ENCODE peak calls at places on chromosomes 16 and 17, in ten cellular contexts. One of them, this sample, is unnamed.
A peak's percentile ranks its signal among the peaks of the same experiment; 100 is the strongest.

GRCh38 chr17:63434951-63435571 is 11.0 kb downstream of the CYB561 start:
- DNase-seq in dorsolateral prefrontal cortex: peak; percentile 85
- DNase-seq in hepatocyte: no peak
- DNase-seq in BJ: no peak
- DNase-seq in pulmonary artery endothelial cell: no peak
- DNase-seq in neuronal stem cell: no peak
- DNase-seq in activated effector memory CD4-positive, alpha-beta T cell treated with Interleukin-2 at 50 U/mL for 16 hours: peak; percentile 44
- DNase-seq in NCI-H2081: no peak
- DNase-seq in stimulated activated CD8-positive, alpha-beta memory T cell treated with anti-CD3 and anti-CD28 coated beads, Interleukin-4, amount 100 ng/mL, for 48 hours: no peak
- DNase-seq in GM20000: no peak
- DNase-seq in this sample: peak; percentile 36

GRCh38 chr17:81476097-81476496 is 36.5 kb downstream of the ACTG1 start:
- DNase-seq in hepatocyte: no peak
- DNase-seq in stimulated activated CD8-positive, alpha-beta memory T cell treated with anti-CD3 and anti-CD28 coated beads, Interleukin-4, amount 100 ng/mL, for 48 hours: no peak
- DNase-seq in neuronal stem cell: no peak
- DNase-seq in dorsolateral prefrontal cortex: no peak
- DNase-seq in BJ: no peak
- DNase-seq in NCI-H2081: no peak
- DNase-seq in activated effector memory CD4-positive, alpha-beta T cell treated with Interleukin-2 at 50 U/mL for 16 hours: no peak
- DNase-seq in GM20000: no peak
- DNase-seq in pulmonary artery endothelial cell: no peak
- DNase-seq in this sample: no peak

GRCh38 chr17:41512789-41513547 is 5.7 kb downstream of the KRT15 start:
- DNase-seq in stimulated activated CD8-positive, alpha-beta memory T cell treated with anti-CD3 and anti-CD28 coated beads, Interleukin-4, amount 100 ng/mL, for 48 hours: no peak
- DNase-seq in hepatocyte: no peak
- DNase-seq in GM20000: no peak
- DNase-seq in NCI-H2081: peak; percentile 84
- DNase-seq in dorsolateral prefrontal cortex: no peak
- DNase-seq in pulmonary artery endothelial cell: no peak
- DNase-seq in neuronal stem cell: no peak
- DNase-seq in activated effector memory CD4-positive, alpha-beta T cell treated with Interleukin-2 at 50 U/mL for 16 hours: no peak
- DNase-seq in BJ: no peak
- DNase-seq in this sample: no peak

GRCh38 chr17:3891626-3892094 is 1.2 kb downstream of the CAMKK1 start:
- DNase-seq in NCI-H2081: no peak
- DNase-seq in BJ: no peak
- DNase-seq in activated effector memory CD4-positive, alpha-beta T cell treated with Interleukin-2 at 50 U/mL for 16 hours: no peak
- DNase-seq in hepatocyte: no peak
- DNase-seq in dorsolateral prefrontal cortex: no peak
- DNase-seq in pulmonary artery endothelial cell: no peak
- DNase-seq in stimulated activated CD8-positive, alpha-beta memory T cell treated with anti-CD3 and anti-CD28 coated beads, Interleukin-4, amount 100 ng/mL, for 48 hours: no peak
- DNase-seq in GM20000: no peak
- DNase-seq in neuronal stem cell: no peak
- DNase-seq in this sample: no peak

GRCh38 chr17:2703181-2703580 is 8.4 kb downstream of the CLUH start:
- DNase-seq in GM20000: peak; percentile 14
- DNase-seq in stimulated activated CD8-positive, alpha-beta memory T cell treated with anti-CD3 and anti-CD28 coated beads, Interleukin-4, amount 100 ng/mL, for 48 hours: no peak
- DNase-seq in pulmonary artery endothelial cell: no peak
- DNase-seq in hepatocyte: no peak
- DNase-seq in activated effector memory CD4-positive, alpha-beta T cell treated with Interleukin-2 at 50 U/mL for 16 hours: no peak
- DNase-seq in neuronal stem cell: no peak
- DNase-seq in NCI-H2081: no peak
- DNase-seq in BJ: no peak
- DNase-seq in dorsolateral prefrontal cortex: no peak
- DNase-seq in this sample: no peak

GRCh38 chr16:84141143-84141670 is 3.8 kb downstream of the HSDL1 start:
- DNase-seq in dorsolateral prefrontal cortex: no peak
- DNase-seq in activated effector memory CD4-positive, alpha-beta T cell treated with Interleukin-2 at 50 U/mL for 16 hours: no peak
- DNase-seq in hepatocyte: no peak
- DNase-seq in GM20000: no peak
- DNase-seq in pulmonary artery endothelial cell: no peak
- DNase-seq in stimulated activated CD8-positive, alpha-beta memory T cell treated with anti-CD3 and anti-CD28 coated beads, Interleukin-4, amount 100 ng/mL, for 48 hours: no peak
- DNase-seq in neuronal stem cell: no peak
- DNase-seq in BJ: no peak
- DNase-seq in NCI-H2081: no peak
- DNase-seq in this sample: no peak

GRCh38 chr17:41618341-41619161 is 5.8 kb downstream of the KRT17 start:
- DNase-seq in BJ: no peak
- DNase-seq in stimulated activated CD8-positive, alpha-beta memory T cell treated with anti-CD3 and anti-CD28 coated beads, Interleukin-4, amount 100 ng/mL, for 48 hours: no peak
- DNase-seq in neuronal stem cell: no peak
- DNase-seq in hepatocyte: no peak
- DNase-seq in GM20000: no peak
- DNase-seq in dorsolateral prefrontal cortex: no peak
- DNase-seq in NCI-H2081: no peak
- DNase-seq in activated effector memory CD4-positive, alpha-beta T cell treated with Interleukin-2 at 50 U/mL for 16 hours: no peak
- DNase-seq in pulmonary artery endothelial cell: no peak
- DNase-seq in this sample: no peak

GRCh38 chr17:45782889-45783592 is 1.1 kb upstream of the CRHR1 start:
- DNase-seq in dorsolateral prefrontal cortex: no peak
- DNase-seq in activated effector memory CD4-positive, alpha-beta T cell treated with Interleukin-2 at 50 U/mL for 16 hours: peak; percentile 1
- DNase-seq in neuronal stem cell: peak; percentile 62
- DNase-seq in BJ: no peak
- DNase-seq in GM20000: peak; percentile 50
- DNase-seq in NCI-H2081: peak; percentile 23
- DNase-seq in pulmonary artery endothelial cell: no peak
- DNase-seq in stimulated activated CD8-positive, alpha-beta memory T cell treated with anti-CD3 and anti-CD28 coated beads, Interleukin-4, amount 100 ng/mL, for 48 hours: peak; percentile 78
- DNase-seq in hepatocyte: peak; percentile 57
- DNase-seq in this sample: no peak

GRCh38 chr17:7107012-7107754 is 7.4 kb downstream of the ASGR2 start:
- DNase-seq in hepatocyte: no peak
- DNase-seq in NCI-H2081: no peak
- DNase-seq in dorsolateral prefrontal cortex: no peak
- DNase-seq in GM20000: no peak
- DNase-seq in pulmonary artery endothelial cell: no peak
- DNase-seq in stimulated activated CD8-positive, alpha-beta memory T cell treated with anti-CD3 and anti-CD28 coated beads, Interleukin-4, amount 100 ng/mL, for 48 hours: no peak
- DNase-seq in BJ: no peak
- DNase-seq in activated effector memory CD4-positive, alpha-beta T cell treated with Interleukin-2 at 50 U/mL for 16 hours: no peak
- DNase-seq in neuronal stem cell: no peak
- DNase-seq in this sample: no peak

GRCh38 chr16:83494459-83494858 is 313.3 kb upstream of the HSBP1 start:
- DNase-seq in NCI-H2081: no peak
- DNase-seq in GM20000: no peak
- DNase-seq in hepatocyte: no peak
- DNase-seq in BJ: no peak
- DNase-seq in neuronal stem cell: no peak
- DNase-seq in stimulated activated CD8-positive, alpha-beta memory T cell treated with anti-CD3 and anti-CD28 coated beads, Interleukin-4, amount 100 ng/mL, for 48 hours: no peak
- DNase-seq in activated effector memory CD4-positive, alpha-beta T cell treated with Interleukin-2 at 50 U/mL for 16 hours: no peak
- DNase-seq in pulmonary artery endothelial cell: no peak
- DNase-seq in dorsolateral prefrontal cortex: no peak
- DNase-seq in this sample: no peak

GRCh38 chr16:53605979-53606378 is 97.7 kb downstream of the RPGRIP1L start:
- DNase-seq in stimulated activated CD8-positive, alpha-beta memory T cell treated with anti-CD3 and anti-CD28 coated beads, Interleukin-4, amount 100 ng/mL, for 48 hours: no peak
- DNase-seq in hepatocyte: no peak
- DNase-seq in BJ: no peak
- DNase-seq in pulmonary artery endothelial cell: no peak
- DNase-seq in neuronal stem cell: no peak
- DNase-seq in NCI-H2081: no peak
- DNase-seq in dorsolateral prefrontal cortex: no peak
- DNase-seq in GM20000: no peak
- DNase-seq in activated effector memory CD4-positive, alpha-beta T cell treated with Interleukin-2 at 50 U/mL for 16 hours: no peak
- DNase-seq in this sample: no peak

GRCh38 chr17:82384730-82385429 is 13.3 kb downstream of the UTS2R start:
- DNase-seq in BJ: no peak
- DNase-seq in dorsolateral prefrontal cortex: no peak
- DNase-seq in activated effector memory CD4-positive, alpha-beta T cell treated with Interleukin-2 at 50 U/mL for 16 hours: no peak
- DNase-seq in hepatocyte: no peak
- DNase-seq in GM20000: no peak
- DNase-seq in pulmonary artery endothelial cell: no peak
- DNase-seq in neuronal stem cell: no peak
- DNase-seq in NCI-H2081: peak; percentile 73
- DNase-seq in stimulated activated CD8-positive, alpha-beta memory T cell treated with anti-CD3 and anti-CD28 coated beads, Interleukin-4, amount 100 ng/mL, for 48 hours: no peak
- DNase-seq in this sample: no peak

GRCh38 chr17:48011405-48012150 is 26.0 kb downstream of the COPZ2 start:
- DNase-seq in dorsolateral prefrontal cortex: no peak
- DNase-seq in pulmonary artery endothelial cell: no peak
- DNase-seq in stimulated activated CD8-positive, alpha-beta memory T cell treated with anti-CD3 and anti-CD28 coated beads, Interleukin-4, amount 100 ng/mL, for 48 hours: peak; percentile 57
- DNase-seq in neuronal stem cell: no peak
- DNase-seq in hepatocyte: peak; percentile 57
- DNase-seq in BJ: no peak
- DNase-seq in activated effector memory CD4-positive, alpha-beta T cell treated with Interleukin-2 at 50 U/mL for 16 hours: peak; percentile 25
- DNase-seq in GM20000: peak; percentile 81
- DNase-seq in NCI-H2081: no peak
- DNase-seq in this sample: peak; percentile 48

GRCh38 chr16:66895999-66896398 is 15.7 kb downstream of the PDP2 start:
- DNase-seq in BJ: no peak
- DNase-seq in neuronal stem cell: no peak
- DNase-seq in NCI-H2081: no peak
- DNase-seq in activated effector memory CD4-positive, alpha-beta T cell treated with Interleukin-2 at 50 U/mL for 16 hours: no peak
- DNase-seq in GM20000: no peak
- DNase-seq in hepatocyte: no peak
- DNase-seq in stimulated activated CD8-positive, alpha-beta memory T cell treated with anti-CD3 and anti-CD28 coated beads, Interleukin-4, amount 100 ng/mL, for 48 hours: no peak
- DNase-seq in pulmonary artery endothelial cell: no peak
- DNase-seq in dorsolateral prefrontal cortex: no peak
- DNase-seq in this sample: no peak

GRCh38 chr16:11354407-11354732 is 9.1 kb downstream of the RMI2 start:
- DNase-seq in activated effector memory CD4-positive, alpha-beta T cell treated with Interleukin-2 at 50 U/mL for 16 hours: no peak
- DNase-seq in BJ: no peak
- DNase-seq in dorsolateral prefrontal cortex: no peak
- DNase-seq in NCI-H2081: no peak
- DNase-seq in pulmonary artery endothelial cell: no peak
- DNase-seq in neuronal stem cell: no peak
- DNase-seq in GM20000: no peak
- DNase-seq in hepatocyte: no peak
- DNase-seq in stimulated activated CD8-positive, alpha-beta memory T cell treated with anti-CD3 and anti-CD28 coated beads, Interleukin-4, amount 100 ng/mL, for 48 hours: no peak
- DNase-seq in this sample: no peak

GRCh38 chr17:51029568-51030463 is 90.9 kb downstream of the SPAG9 start:
- DNase-seq in hepatocyte: no peak
- DNase-seq in stimulated activated CD8-positive, alpha-beta memory T cell treated with anti-CD3 and anti-CD28 coated beads, Interleukin-4, amount 100 ng/mL, for 48 hours: no peak
- DNase-seq in GM20000: peak; percentile 32
- DNase-seq in BJ: no peak
- DNase-seq in activated effector memory CD4-positive, alpha-beta T cell treated with Interleukin-2 at 50 U/mL for 16 hours: no peak
- DNase-seq in pulmonary artery endothelial cell: peak; percentile 3
- DNase-seq in neuronal stem cell: no peak
- DNase-seq in NCI-H2081: no peak
- DNase-seq in dorsolateral prefrontal cortex: no peak
- DNase-seq in this sample: no peak

GRCh38 chr16:4606354-4606753 is 8.3 kb downstream of the UBALD1 start:
- DNase-seq in neuronal stem cell: no peak
- DNase-seq in activated effector memory CD4-positive, alpha-beta T cell treated with Interleukin-2 at 50 U/mL for 16 hours: no peak
- DNase-seq in GM20000: no peak
- DNase-seq in dorsolateral prefrontal cortex: no peak
- DNase-seq in pulmonary artery endothelial cell: no peak
- DNase-seq in hepatocyte: no peak
- DNase-seq in stimulated activated CD8-positive, alpha-beta memory T cell treated with anti-CD3 and anti-CD28 coated beads, Interleukin-4, amount 100 ng/mL, for 48 hours: no peak
- DNase-seq in NCI-H2081: peak; percentile 35
- DNase-seq in BJ: no peak
- DNase-seq in this sample: no peak

GRCh38 chr16:64094992-64095579 is 1026.8 kb downstream of the CDH11 start:
- DNase-seq in NCI-H2081: no peak
- DNase-seq in GM20000: no peak
- DNase-seq in pulmonary artery endothelial cell: no peak
- DNase-seq in hepatocyte: no peak
- DNase-seq in dorsolateral prefrontal cortex: no peak
- DNase-seq in BJ: no peak
- DNase-seq in activated effector memory CD4-positive, alpha-beta T cell treated with Interleukin-2 at 50 U/mL for 16 hours: no peak
- DNase-seq in stimulated activated CD8-positive, alpha-beta memory T cell treated with anti-CD3 and anti-CD28 coated beads, Interleukin-4, amount 100 ng/mL, for 48 hours: no peak
- DNase-seq in neuronal stem cell: no peak
- DNase-seq in this sample: no peak

GRCh38 chr17:56939869-56940484 is 20.9 kb downstream of the COIL start:
- DNase-seq in stimulated activated CD8-positive, alpha-beta memory T cell treated with anti-CD3 and anti-CD28 coated beads, Interleukin-4, amount 100 ng/mL, for 48 hours: no peak
- DNase-seq in GM20000: peak; percentile 64
- DNase-seq in NCI-H2081: peak; percentile 42
- DNase-seq in BJ: no peak
- DNase-seq in pulmonary artery endothelial cell: peak; percentile 22
- DNase-seq in activated effector memory CD4-positive, alpha-beta T cell treated with Interleukin-2 at 50 U/mL for 16 hours: no peak
- DNase-seq in neuronal stem cell: peak; percentile 66
- DNase-seq in hepatocyte: peak; percentile 71
- DNase-seq in dorsolateral prefrontal cortex: no peak
- DNase-seq in this sample: no peak

This sample was measured in activated T-helper 2 cell treated with anti-CD3 and anti-CD28 coated beads, Interferon-gamma antibody, Interleukin-2, Interleukin-4, amounts not matched to agents 10 μg/mL and 5 μg/mL and 100 μg/mL, durations not matched to agents 14 hours and 24 hours and 36 hours.